ENCODE peak calls at places on chromosomes 11 and 22, in eight cellular contexts. One of them, this sample, is unnamed.

GRCh38 chr11:35424157-35424945 is 5.0 kb upstream of the SLC1A2 start:
- DNase-seq in MM.1S: no peak
- DNase-seq in dorsolateral prefrontal cortex: no peak
- DNase-seq in Daoy: no peak
- DNase-seq in HTR-8/SVneo: no peak
- DNase-seq in NCI-H2081 treated with DMSO at 0.1 percent for 48 hours: no peak
- DNase-seq in HEK293T: no peak
- DNase-seq in GM03348: peak
- DNase-seq in this sample: peak

GRCh38 chr11:62680825-62681240 is 2.0 kb upstream of the UBXN1 start:
- DNase-seq in HTR-8/SVneo: peak
- DNase-seq in GM03348: peak
- DNase-seq in dorsolateral prefrontal cortex: no peak
- DNase-seq in HEK293T: peak
- DNase-seq in Daoy: peak
- DNase-seq in MM.1S: peak
- DNase-seq in NCI-H2081 treated with DMSO at 0.1 percent for 48 hours: peak
- DNase-seq in this sample: peak

GRCh38 chr11:73175551-73176144 is 33.5 kb upstream of the FCHSD2 start:
- DNase-seq in HEK293T: no peak
- DNase-seq in Daoy: no peak
- DNase-seq in MM.1S: no peak
- DNase-seq in HTR-8/SVneo: no peak
- DNase-seq in dorsolateral prefrontal cortex: peak
- DNase-seq in GM03348: no peak
- DNase-seq in NCI-H2081 treated with DMSO at 0.1 percent for 48 hours: no peak
- DNase-seq in this sample: no peak

GRCh38 chr11:114026355-114026754 is 33.2 kb upstream of the ZBTB16 start:
- DNase-seq in dorsolateral prefrontal cortex: no peak
- DNase-seq in MM.1S: peak
- DNase-seq in Daoy: peak
- DNase-seq in HEK293T: peak
- DNase-seq in HTR-8/SVneo: no peak
- DNase-seq in GM03348: no peak
- DNase-seq in NCI-H2081 treated with DMSO at 0.1 percent for 48 hours: no peak
- DNase-seq in this sample: no peak

GRCh38 chr11:30197869-30198268 is 32.9 kb upstream of the FSHB start:
- DNase-seq in HTR-8/SVneo: no peak
- DNase-seq in HEK293T: no peak
- DNase-seq in NCI-H2081 treated with DMSO at 0.1 percent for 48 hours: no peak
- DNase-seq in MM.1S: no peak
- DNase-seq in GM03348: no peak
- DNase-seq in dorsolateral prefrontal cortex: no peak
- DNase-seq in Daoy: no peak
- DNase-seq in this sample: no peak

GRCh38 chr22:37563153-37564081 is 3.1 kb downstream of the CDC42EP1 start:
- DNase-seq in dorsolateral prefrontal cortex: peak
- DNase-seq in Daoy: peak
- DNase-seq in MM.1S: no peak
- DNase-seq in HTR-8/SVneo: peak
- DNase-seq in NCI-H2081 treated with DMSO at 0.1 percent for 48 hours: no peak
- DNase-seq in GM03348: peak
- DNase-seq in HEK293T: no peak
- DNase-seq in this sample: peak

GRCh38 chr11:1888811-1889526 is 2.7 kb downstream of the PRR33 start:
- DNase-seq in dorsolateral prefrontal cortex: no peak
- DNase-seq in Daoy: no peak
- DNase-seq in HTR-8/SVneo: no peak
- DNase-seq in NCI-H2081 treated with DMSO at 0.1 percent for 48 hours: no peak
- DNase-seq in HEK293T: no peak
- DNase-seq in GM03348: no peak
- DNase-seq in MM.1S: no peak
- DNase-seq in this sample: peak

GRCh38 chr11:106063009-106063408 is 14.1 kb downstream of the KBTBD3 start:
- DNase-seq in HTR-8/SVneo: no peak
- DNase-seq in HEK293T: no peak
- DNase-seq in NCI-H2081 treated with DMSO at 0.1 percent for 48 hours: no peak
- DNase-seq in dorsolateral prefrontal cortex: no peak
- DNase-seq in Daoy: no peak
- DNase-seq in GM03348: no peak
- DNase-seq in MM.1S: peak
- DNase-seq in this sample: no peak

GRCh38 chr22:22983123-22983522 is 87.2 kb upstream of the GNAZ start:
- DNase-seq in Daoy: no peak
- DNase-seq in dorsolateral prefrontal cortex: no peak
- DNase-seq in MM.1S: peak
- DNase-seq in GM03348: no peak
- DNase-seq in HTR-8/SVneo: no peak
- DNase-seq in NCI-H2081 treated with DMSO at 0.1 percent for 48 hours: no peak
- DNase-seq in HEK293T: no peak
- DNase-seq in this sample: no peak

GRCh38 chr11:82732734-82733443 is 775 bp downstream of the FAM181B start:
- DNase-seq in dorsolateral prefrontal cortex: no peak
- DNase-seq in HEK293T: peak
- DNase-seq in GM03348: peak
- DNase-seq in HTR-8/SVneo: no peak
- DNase-seq in NCI-H2081 treated with DMSO at 0.1 percent for 48 hours: no peak
- DNase-seq in Daoy: peak
- DNase-seq in MM.1S: no peak
- DNase-seq in this sample: peak

GRCh38 chr11:86068138-86068861 is 584 bp downstream of the PICALM start:
- DNase-seq in HTR-8/SVneo: no peak
- DNase-seq in GM03348: no peak
- DNase-seq in MM.1S: peak
- DNase-seq in dorsolateral prefrontal cortex: peak
- DNase-seq in NCI-H2081 treated with DMSO at 0.1 percent for 48 hours: no peak
- DNase-seq in HEK293T: peak
- DNase-seq in Daoy: peak
- DNase-seq in this sample: peak

GRCh38 chr22:32520612-32521011 is 46.0 kb downstream of the FBXO7 start:
- DNase-seq in HTR-8/SVneo: no peak
- DNase-seq in Daoy: no peak
- DNase-seq in HEK293T: no peak
- DNase-seq in MM.1S: no peak
- DNase-seq in dorsolateral prefrontal cortex: no peak
- DNase-seq in GM03348: no peak
- DNase-seq in NCI-H2081 treated with DMSO at 0.1 percent for 48 hours: no peak
- DNase-seq in this sample: no peak

GRCh38 chr11:94668240-94668793 is 99.8 kb upstream of the AMOTL1 start:
- DNase-seq in HTR-8/SVneo: no peak
- DNase-seq in Daoy: no peak
- DNase-seq in GM03348: no peak
- DNase-seq in MM.1S: no peak
- DNase-seq in NCI-H2081 treated with DMSO at 0.1 percent for 48 hours: no peak
- DNase-seq in dorsolateral prefrontal cortex: no peak
- DNase-seq in HEK293T: no peak
- DNase-seq in this sample: no peak

GRCh38 chr11:31640611-31641010 is 131.0 kb downstream of the ELP4 start:
- DNase-seq in MM.1S: no peak
- DNase-seq in HEK293T: no peak
- DNase-seq in dorsolateral prefrontal cortex: no peak
- DNase-seq in GM03348: no peak
- DNase-seq in NCI-H2081 treated with DMSO at 0.1 percent for 48 hours: no peak
- DNase-seq in HTR-8/SVneo: no peak
- DNase-seq in Daoy: no peak
- DNase-seq in this sample: no peak

GRCh38 chr22:39117585-39118191 is 20.6 kb downstream of the APOBEC3H start:
- DNase-seq in HEK293T: peak
- DNase-seq in Daoy: peak
- DNase-seq in NCI-H2081 treated with DMSO at 0.1 percent for 48 hours: no peak
- DNase-seq in dorsolateral prefrontal cortex: no peak
- DNase-seq in MM.1S: peak
- DNase-seq in GM03348: peak
- DNase-seq in HTR-8/SVneo: peak
- DNase-seq in this sample: peak

GRCh38 chr11:22635689-22636088 is 10.1 kb upstream of the FANCF start:
- DNase-seq in Daoy: no peak
- DNase-seq in HTR-8/SVneo: no peak
- DNase-seq in GM03348: no peak
- DNase-seq in MM.1S: no peak
- DNase-seq in HEK293T: no peak
- DNase-seq in dorsolateral prefrontal cortex: no peak
- DNase-seq in NCI-H2081 treated with DMSO at 0.1 percent for 48 hours: no peak
- DNase-seq in this sample: no peak

GRCh38 chr11:1669546-1670218 is 27.3 kb upstream of the KRTAP5-6 start:
- DNase-seq in GM03348: no peak
- DNase-seq in NCI-H2081 treated with DMSO at 0.1 percent for 48 hours: no peak
- DNase-seq in dorsolateral prefrontal cortex: no peak
- DNase-seq in HTR-8/SVneo: no peak
- DNase-seq in MM.1S: no peak
- DNase-seq in Daoy: no peak
- DNase-seq in HEK293T: no peak
- DNase-seq in this sample: peak

GRCh38 chr11:36123353-36124220 is 165.6 kb downstream of the COMMD9 start:
- DNase-seq in Daoy: no peak
- DNase-seq in MM.1S: no peak
- DNase-seq in GM03348: no peak
- DNase-seq in NCI-H2081 treated with DMSO at 0.1 percent for 48 hours: no peak
- DNase-seq in HTR-8/SVneo: no peak
- DNase-seq in HEK293T: no peak
- DNase-seq in dorsolateral prefrontal cortex: peak
- DNase-seq in this sample: no peak

GRCh38 chr11:64339754-64340408 is at the start of gene CCDC88B:
- DNase-seq in NCI-H2081 treated with DMSO at 0.1 percent for 48 hours: no peak
- DNase-seq in Daoy: no peak
- DNase-seq in HEK293T: no peak
- DNase-seq in GM03348: no peak
- DNase-seq in dorsolateral prefrontal cortex: peak
- DNase-seq in MM.1S: peak
- DNase-seq in HTR-8/SVneo: no peak
- DNase-seq in this sample: peak

GRCh38 chr11:134762248-134763029 is 350.4 kb upstream of the B3GAT1 start:
- DNase-seq in NCI-H2081 treated with DMSO at 0.1 percent for 48 hours: no peak
- DNase-seq in HTR-8/SVneo: no peak
- DNase-seq in GM03348: no peak
- DNase-seq in dorsolateral prefrontal cortex: no peak
- DNase-seq in Daoy: peak
- DNase-seq in MM.1S: no peak
- DNase-seq in HEK293T: no peak
- DNase-seq in this sample: peak